ENCODE peak calls at places on chromosomes 6 and 20, in six cellular contexts. N, W, K, L, Q and E are unnamed samples.

GRCh38 chr6:158960046-158960445 is 40.0 kb downstream of the RSPH3 start:
- DNase-seq in N (no peak), W (no peak), K (no peak), L (no peak), Q (no peak), E (no peak)

GRCh38 chr6:21102201-21102600 is 491.4 kb upstream of the SOX4 start:
- DNase-seq in N (no peak), W (no peak), K (no peak), L (no peak), Q (no peak), E (no peak)

GRCh38 chr6:146693342-146693741 is 94.6 kb downstream of the ADGB start:
- DNase-seq in N (no peak), W (no peak), K (no peak), L (no peak), Q (no peak), E (no peak)

GRCh38 chr20:37319120-37319717 is 26.7 kb upstream of the SRC start:
- DNase-seq in N (no peak), W (no peak), K (no peak), L (no peak), Q (no peak), E (no peak)

GRCh38 chr20:41456341-41456740 is 89.7 kb upstream of the EMILIN3 start:
- DNase-seq in N (no peak), W (no peak), K (no peak), L (no peak), Q (no peak), E (no peak)

GRCh38 chr20:63136296-63136695 is 79.6 kb downstream of the YTHDF1 start:
- DNase-seq in N (no peak), W (peak; percentile 31), K (no peak), L (no peak), Q (no peak), E (no peak)

GRCh38 chr20:32963176-32963575 is 41.1 kb downstream of the SUN5 start:
- DNase-seq in N (no peak), W (peak; percentile 63), K (no peak), L (no peak), Q (no peak), E (no peak)

GRCh38 chr20:63955281-63955845 is 853 bp downstream of the UCKL1 start:
- DNase-seq in N (no peak), W (no peak), K (no peak), L (no peak), Q (peak; percentile 56), E (peak; percentile 70)

GRCh38 chr6:139926711-139927110 is 552.3 kb upstream of the CITED2 start:
- DNase-seq in N (no peak), W (no peak), K (no peak), L (no peak), Q (no peak), E (no peak)

GRCh38 chr6:159951772-159952171 is 17.1 kb upstream of the IGF2R start:
- DNase-seq in N (no peak), W (no peak), K (no peak), L (no peak), Q (no peak), E (no peak)

GRCh38 chr6:165820407-165820806 is 157.4 kb upstream of the PDE10A start:
- DNase-seq in N (no peak), W (no peak), K (no peak), L (no peak), Q (no peak), E (no peak)

DNA sequence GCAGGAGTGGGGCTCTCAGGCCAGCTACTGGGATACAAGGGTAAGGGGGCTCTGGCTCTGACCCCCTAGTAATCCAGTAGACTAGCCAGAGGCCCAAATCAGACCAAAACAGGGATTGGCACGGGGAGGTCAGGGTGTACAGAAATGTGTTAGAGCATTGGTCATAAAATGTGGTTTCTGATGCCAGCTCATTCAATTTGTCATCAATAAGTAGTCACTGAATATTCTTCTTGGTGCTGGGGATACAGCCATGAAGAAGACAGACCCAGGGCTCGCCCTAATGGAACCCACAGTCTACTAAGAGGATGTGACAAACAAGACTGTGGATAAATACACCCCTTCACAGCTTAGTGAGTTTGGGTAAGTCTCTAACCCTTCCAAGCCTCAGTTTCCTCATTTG is 11.1 kb downstream of the MAP1LC3A start:
- DNase-seq in N (no peak), W (no peak), K (no peak), L (no peak), Q (no peak), E (no peak)
- TF ChIP-seq POLR2AphosphoS5 in N (no peak), W (no peak), K (no peak), L (no peak), Q (no peak), E (no peak)

GRCh38 chr20:9103955-9104354 is 35.1 kb downstream of the PLCB4 start:
- DNase-seq in N (no peak), W (no peak), K (no peak), L (no peak), Q (no peak), E (no peak)
- TF ChIP-seq POLR2AphosphoS5 in N (no peak), W (no peak), K (no peak), L (no peak), Q (no peak), E (no peak)

GRCh38 chr6:14066782-14067406 is 50.7 kb upstream of the CD83 start:
- DNase-seq in N (no peak), W (no peak), K (no peak), L (no peak), Q (no peak), E (peak; percentile 31)
- TF ChIP-seq POLR2AphosphoS5 in N (no peak), W (no peak), K (no peak), L (no peak), Q (no peak), E (no peak)

GRCh38 chr6:111985202-111985731 is 68.6 kb upstream of the CCN6 start:
- DNase-seq in N (peak; percentile 33), W (no peak), K (no peak), L (no peak), Q (no peak), E (no peak)
- TF ChIP-seq POLR2AphosphoS5 in N (peak; percentile 40), W (no peak), K (no peak), L (peak; percentile 55), Q (no peak), E (no peak)

GRCh38 chr6:92979281-92979680 is 440.1 kb downstream of the EPHA7 start:
- DNase-seq in N (no peak), W (no peak), K (no peak), L (no peak), Q (no peak), E (no peak)
- TF ChIP-seq POLR2AphosphoS5 in N (no peak), W (no peak), K (no peak), L (no peak), Q (no peak), E (no peak)

DNA sequence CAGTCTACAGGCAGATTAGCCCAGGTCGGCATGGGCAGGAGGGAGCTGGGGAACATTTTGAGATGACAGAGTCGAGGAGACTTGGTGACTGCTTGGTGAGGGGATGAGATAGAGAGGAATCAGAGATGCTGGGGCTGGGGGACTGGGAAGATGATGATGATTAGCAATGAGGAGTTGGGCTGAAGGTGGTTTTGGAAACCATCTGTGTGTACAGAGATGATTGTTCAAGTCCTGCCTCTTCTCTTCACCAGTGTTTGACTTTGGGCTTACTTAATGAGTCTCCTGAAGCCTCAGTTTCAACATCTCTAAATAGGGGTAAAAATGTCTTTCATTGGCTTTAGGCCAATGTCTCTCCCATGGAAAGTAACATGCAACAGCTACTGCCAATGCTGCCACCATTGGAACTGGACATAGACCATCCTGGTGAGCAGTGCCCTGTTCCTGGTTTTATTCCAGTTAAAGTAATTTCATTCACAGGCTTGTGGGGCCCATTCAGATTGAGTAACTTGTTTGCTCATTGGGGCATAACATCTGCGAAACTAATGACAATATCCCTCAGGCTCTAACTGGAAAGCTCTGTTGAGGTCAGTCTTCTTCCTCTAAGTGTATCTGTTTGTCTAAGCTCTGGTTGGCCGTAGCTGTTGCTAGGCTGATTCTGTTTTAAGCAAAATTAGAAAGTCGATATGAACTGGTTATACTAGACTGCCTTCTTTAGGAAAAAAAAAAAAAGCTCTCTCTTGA is 99.1 kb downstream of the ARMC2 start:
- DNase-seq in N (no peak), W (no peak), K (no peak), L (no peak), Q (no peak), E (no peak)
- TF ChIP-seq POLR2AphosphoS5 in N (no peak), W (no peak), K (no peak), L (peak; percentile 69), Q (no peak), E (no peak)

DNA sequence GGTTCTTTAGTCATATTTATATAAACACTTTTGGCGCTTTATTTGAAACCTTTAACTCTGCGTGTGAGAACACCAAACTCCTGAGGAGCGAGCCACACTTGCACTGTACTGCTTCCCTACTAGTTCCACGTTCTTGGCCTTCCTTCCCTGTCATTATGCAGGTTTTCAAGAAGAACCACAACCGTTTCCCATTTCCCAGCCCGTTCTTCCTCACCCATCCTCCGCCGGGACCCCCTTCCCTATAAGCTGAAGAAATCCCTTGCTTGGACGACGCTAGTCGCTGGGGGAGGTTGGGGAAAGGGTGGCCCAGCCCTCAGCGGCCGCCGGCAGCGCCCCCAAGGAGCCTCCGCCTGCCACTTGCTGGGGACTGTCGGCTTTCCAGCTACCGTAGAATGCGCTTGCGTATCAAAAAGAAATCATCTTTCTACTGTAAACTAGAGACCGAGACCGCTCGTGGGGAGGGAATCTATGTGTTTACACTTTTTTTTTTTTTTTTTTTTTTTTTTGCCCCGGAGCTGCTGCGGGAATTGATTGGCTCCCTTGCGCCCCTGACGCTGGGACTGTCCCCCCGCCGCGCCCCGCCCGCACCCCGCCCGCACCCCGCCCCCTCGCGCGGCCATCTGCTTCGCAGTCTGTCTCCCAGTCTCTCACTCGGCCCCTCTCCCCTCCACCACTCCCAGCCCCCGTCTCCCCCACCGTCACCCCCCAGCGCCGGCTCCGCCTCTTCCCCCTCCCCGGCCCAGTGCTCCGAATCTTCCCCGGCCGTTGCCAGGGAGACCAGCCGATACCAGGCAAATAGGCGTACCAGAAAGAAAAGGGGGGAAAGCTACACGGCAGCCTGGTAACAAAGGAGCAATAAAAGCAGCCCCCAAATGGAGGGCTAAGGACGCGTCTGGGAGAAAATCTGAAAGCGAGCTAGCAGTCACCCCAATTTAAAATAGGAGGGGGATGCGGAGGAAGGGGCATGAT is 2.3 kb upstream of the MARCKS start:
- DNase-seq in N (no peak), W (peak; percentile 93), K (no peak), L (peak; percentile 86), Q (peak; percentile 87), E (peak; percentile 53)
- TF ChIP-seq POLR2AphosphoS5 in N (no peak), W (peak; percentile 69), K (no peak), L (no peak), Q (peak; percentile 4), E (no peak)

GRCh38 chr6:48826884-48827701 is 636.0 kb downstream of the MMUT start:
- DNase-seq in N (no peak), W (no peak), K (peak; percentile 92), L (peak; percentile 60), Q (peak; percentile 23), E (no peak)
- TF ChIP-seq POLR2AphosphoS5 in N (no peak), W (no peak), K (no peak), L (no peak), Q (no peak), E (no peak)